ENCODE peak calls at places on chromosomes 1 and 21, in eight cellular contexts. S, D, Q, I, X, W, B and H are unnamed samples.

GRCh38 chr1:222618001-222618879 is at the start of gene MIA3:
- DNase-seq in S (peak; percentile 89), D (peak; percentile 84), Q (peak; percentile 84), I (no peak), X (peak; percentile 48), W (peak; percentile 70), B (no peak), H (no peak)

GRCh38 chr1:225554216-225554812 is 98.6 kb downstream of the ENAH start:
- DNase-seq in S (no peak), D (no peak), Q (no peak), I (no peak), X (peak; percentile 26), W (peak; percentile 79), B (no peak), H (no peak)

GRCh38 chr1:14570514-14570913 is 28.0 kb upstream of the KAZN start:
- DNase-seq in S (no peak), D (no peak), Q (no peak), I (no peak), X (no peak), W (peak; percentile 92), B (no peak), H (no peak)

GRCh38 chr1:226814751-226815496 is 55.5 kb upstream of the PSEN2 start:
- DNase-seq in S (peak; percentile 68), D (peak; percentile 79), Q (peak; percentile 51), I (no peak), X (no peak), W (peak; percentile 100), B (peak; percentile 23), H (peak; percentile 15)

GRCh38 chr1:45551684-45552083 is 1.1 kb downstream of the AKR1A1 start:
- DNase-seq in S (no peak), D (no peak), Q (no peak), I (no peak), X (no peak), W (no peak), B (no peak), H (no peak)

GRCh38 chr1:25945756-25946155 is 39.5 kb upstream of the STMN1 start:
- DNase-seq in S (no peak), D (no peak), Q (no peak), I (peak; percentile 65), X (no peak), W (no peak), B (no peak), H (no peak)

GRCh38 chr1:91011726-91012125 is 10.1 kb downstream of the ZNF644 start:
- DNase-seq in S (no peak), D (no peak), Q (no peak), I (no peak), X (no peak), W (peak; percentile 26), B (no peak), H (no peak)

GRCh38 chr1:115299266-115299665 is 38.8 kb downstream of the NGF start:
- DNase-seq in S (no peak), D (no peak), Q (no peak), I (no peak), X (no peak), W (no peak), B (no peak), H (no peak)

GRCh38 chr1:168504064-168504837 is 39.5 kb downstream of the XCL2 start:
- DNase-seq in S (peak; percentile 85), D (no peak), Q (peak; percentile 83), I (no peak), X (no peak), W (no peak), B (no peak), H (no peak)

GRCh38 chr1:200129480-200129879 is 102.0 kb downstream of the NR5A2 start:
- DNase-seq in S (no peak), D (no peak), Q (no peak), I (peak; percentile 67), X (peak; percentile 38), W (no peak), B (no peak), H (no peak)

GRCh38 chr1:85279463-85280080 is 3.1 kb upstream of the BCL10 start:
- DNase-seq in S (no peak), D (peak; percentile 57), Q (no peak), I (no peak), X (no peak), W (no peak), B (no peak), H (no peak)

GRCh38 chr1:34851431-34852105 is 8.0 kb downstream of the SMIM12 start:
- DNase-seq in S (peak; percentile 92), D (no peak), Q (peak; percentile 85), I (no peak), X (no peak), W (peak; percentile 13), B (peak; percentile 78), H (no peak)

DNA sequence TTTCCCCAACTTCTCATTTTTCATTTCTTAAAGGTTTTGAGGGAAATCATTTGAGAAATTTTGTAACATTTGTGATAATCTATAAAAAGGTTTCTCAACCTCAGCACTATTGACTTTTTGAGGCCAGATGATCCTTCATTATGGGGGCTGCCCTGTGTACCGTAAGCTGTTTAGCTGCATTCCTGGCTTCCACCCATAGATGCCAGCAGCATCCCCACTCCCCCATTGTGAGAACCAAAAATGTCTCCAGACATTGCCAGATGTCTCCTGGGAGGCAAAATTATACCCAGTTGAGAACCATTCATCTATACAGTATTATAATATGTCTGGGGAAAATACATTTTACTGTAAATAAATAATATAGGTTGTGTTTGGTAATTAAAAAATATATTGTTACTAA is 146.0 kb downstream of the PBX1 start:
- DNase-seq in S (no peak), D (no peak), Q (no peak), I (no peak), X (no peak), W (no peak), B (no peak), H (peak; percentile 48)
- H3K4me3 ChIP-seq in S (no peak overlapping the region), D (no peak overlapping the region), Q (no peak overlapping the region), I (no peak overlapping the region), X (no peak overlapping the region), W (no peak overlapping the region), B (no peak overlapping the region), H (no peak overlapping the region)

DNA sequence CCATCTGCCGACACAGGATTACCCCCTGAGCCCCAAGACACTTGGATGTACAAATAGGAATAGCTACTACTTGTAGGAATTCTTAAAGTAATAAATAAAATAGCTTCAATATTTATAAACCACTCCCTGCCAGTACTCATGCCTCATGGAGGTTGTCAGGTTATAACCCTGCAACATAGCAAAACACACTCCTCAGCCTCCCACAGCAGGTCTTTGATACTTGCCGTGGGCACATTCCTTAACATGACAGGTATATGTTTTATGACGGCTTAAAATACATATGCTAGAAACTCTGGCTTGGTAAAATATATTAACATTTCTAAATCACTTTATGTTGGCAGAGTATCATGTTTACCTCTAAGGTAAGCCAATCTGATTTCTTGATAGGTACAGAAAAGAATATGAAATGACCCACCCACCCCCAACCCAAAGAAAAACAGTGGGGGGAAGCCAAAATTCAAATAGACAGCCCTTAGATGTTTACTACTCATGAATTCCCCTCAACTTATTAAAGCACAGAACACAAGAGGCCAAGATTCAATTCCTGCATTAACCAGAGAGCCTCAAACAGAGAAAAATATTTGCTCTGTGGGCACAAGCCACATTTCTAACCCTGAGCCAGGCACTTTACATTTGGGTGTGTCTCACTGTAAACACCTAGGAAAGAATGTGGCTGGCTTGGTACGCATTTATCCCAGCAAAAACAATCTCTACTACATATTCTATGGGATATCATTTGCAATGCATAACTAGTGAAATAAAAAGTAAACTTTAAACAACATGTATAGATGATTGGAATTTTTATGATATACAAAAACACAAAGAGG is 84.4 kb downstream of the PTPN14 start:
- DNase-seq in S (no peak), D (peak; percentile 27), Q (no peak), I (no peak), X (no peak), W (peak; percentile 90), B (no peak), H (peak; percentile 43)
- H3K27ac ChIP-seq in S (no peak overlapping the region), D (no peak overlapping the region), Q (no peak overlapping the region), I (no peak overlapping the region), X (no peak overlapping the region), W (peak overlapping the region; percentile 30), B (no peak overlapping the region), H (no peak overlapping the region)

GRCh38 chr1:1307908-1308755 is at the start of the genes ACAP3 and PUSL1:
- DNase-seq in S (peak; percentile 94), D (peak; percentile 82), Q (peak; percentile 91), I (peak; percentile 92), X (peak; percentile 92), W (peak; percentile 97), B (peak; percentile 89), H (peak; percentile 88)

GRCh38 chr1:1311107-1312104 is 3.0 kb downstream of the PUSL1 start:
- DNase-seq in S (no peak), D (no peak), Q (no peak), I (no peak), X (no peak), W (no peak), B (no peak), H (no peak)

GRCh38 chr1:1308756-1309524 is 543 bp downstream of the PUSL1 start:
- DNase-seq in S (peak; percentile 66), D (peak; percentile 59), Q (peak; percentile 44), I (peak; percentile 81), X (no peak), W (peak; percentile 50), B (peak; percentile 42), H (peak; percentile 43)

GRCh38 chr1:1310476-1311053 is 2.2 kb downstream of the PUSL1 start:
- DNase-seq in S (no peak), D (no peak), Q (no peak), I (no peak), X (no peak), W (no peak), B (no peak), H (no peak)

GRCh38 chr1:1309525-1310385 is 1.4 kb downstream of the PUSL1 start:
- DNase-seq in S (no peak), D (no peak), Q (no peak), I (peak; percentile 68), X (no peak), W (no peak), B (no peak), H (peak; percentile 47)
- H3K4me3 ChIP-seq in S (no peak overlapping the region), D (peak overlapping the region; percentile 80), Q (peak overlapping the region; percentile 94), I (peak overlapping the region; percentile 79), X (peak overlapping the region; percentile 83), W (peak overlapping the region; percentile 96), B (peak overlapping the region; percentile 80), H (peak overlapping the region; percentile 83)

DNA sequence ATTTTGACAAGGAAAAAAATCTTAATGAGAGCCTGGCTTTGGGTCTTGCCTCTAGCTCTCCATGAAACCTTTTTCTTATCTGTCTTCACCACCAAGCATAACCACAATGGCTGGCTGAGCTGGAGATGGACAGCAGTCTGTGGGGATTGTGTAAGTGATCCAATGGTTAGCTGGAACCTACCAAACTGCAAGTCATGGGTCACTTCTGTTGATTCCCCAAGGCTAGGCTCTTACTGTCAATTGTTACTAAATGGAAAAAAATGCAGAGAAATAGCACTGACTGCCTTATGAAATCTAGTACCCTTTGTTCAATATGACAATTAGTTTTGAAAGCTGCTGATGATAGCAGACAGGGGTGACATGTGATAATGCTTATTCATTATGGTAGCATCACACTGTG is 359.0 kb downstream of the ST6GALNAC3 start:
- DNase-seq in S (no peak), D (no peak), Q (no peak), I (no peak), X (no peak), W (no peak), B (no peak), H (no peak)
- H3K27ac ChIP-seq in S (no peak overlapping the region), D (no peak overlapping the region), Q (no peak overlapping the region), I (no peak overlapping the region), X (no peak overlapping the region), W (no peak overlapping the region), B (no peak overlapping the region), H (no peak overlapping the region)

GRCh38 chr21:41954654-41955499 is 1.1 kb upstream of the C2CD2 start:
- DNase-seq in S (peak; percentile 38), D (no peak), Q (no peak), I (no peak), X (no peak), W (no peak), B (no peak), H (peak; percentile 8)
- H3K4me3 ChIP-seq in S (no peak overlapping the region), D (no peak overlapping the region), Q (no peak overlapping the region), I (no peak overlapping the region), X (no peak overlapping the region), W (peak overlapping the region; percentile 32), B (no peak overlapping the region), H (no peak overlapping the region)